ENCODE peak calls at places on chromosomes 16 and 17, in five cellular contexts. E is mesendoderm, H is H1, S is IMR-90, Y is neuronal stem cell. K is an unnamed sample.

GRCh38 chr16:4572715-4573114 is 16.6 kb downstream of the C16orf96 start:
- DNase-seq in E (no peak), H (no peak), S (no peak), Y (no peak), K (no peak)

GRCh38 chr16:84616515-84616914 is 1.4 kb downstream of the COTL1 start:
- DNase-seq in E (no peak), H (no peak), S (no peak), Y (no peak), K (peak; percentile 50)

GRCh38 chr17:79005063-79005861 is 4.3 kb downstream of the CANT1 start:
- DNase-seq in E (no peak), H (no peak), S (no peak), Y (no peak), K (no peak)

GRCh38 chr16:68434654-68435210 is 13.6 kb downstream of the SMPD3 start:
- DNase-seq in E (no peak), H (no peak), S (no peak), Y (no peak), K (no peak)

GRCh38 chr16:85484337-85485295 is 128.5 kb upstream of the GSE1 start:
- DNase-seq in E (no peak), H (no peak), S (no peak), Y (no peak), K (no peak)

GRCh38 chr16:11405331-11406176 is 60.3 kb downstream of the RMI2 start:
- DNase-seq in E (peak; percentile 82), H (peak; percentile 93), S (peak; percentile 8), Y (no peak), K (peak; percentile 26)

GRCh38 chr17:41738077-41738800 is 3.8 kb upstream of the HAP1 start:
- DNase-seq in E (peak; percentile 87), H (peak; percentile 95), S (peak; percentile 68), Y (peak; percentile 82), K (peak; percentile 74)

GRCh38 chr17:38727661-38728220 is 2.4 kb upstream of the CISD3 start:
- DNase-seq in E (no peak), H (no peak), S (no peak), Y (no peak), K (no peak)

GRCh38 chr17:10631048-10631700 is 25.9 kb downstream of the MYH3 start:
- DNase-seq in E (peak; percentile 30), H (peak; percentile 85), S (peak; percentile 10), Y (no peak), K (peak; percentile 37)

GRCh38 chr16:71441348-71441781 is 489 bp downstream of the TLE7 start:
- DNase-seq in E (peak; percentile 14), H (peak; percentile 95), S (no peak), Y (no peak), K (no peak)

GRCh38 chr16:75957870-75958269 is 231.6 kb upstream of the CPHXL start:
- DNase-seq in E (no peak), H (no peak), S (no peak), Y (no peak), K (no peak)

GRCh38 chr16:90057738-90058173 is 19.4 kb downstream of the PRDM7 start:
- DNase-seq in E (no peak), H (no peak), S (peak; percentile 90), Y (no peak), K (peak; percentile 82)

GRCh38 chr16:380837-381787 is 666 bp downstream of the PGAP6 start:
- DNase-seq in E (no peak), H (peak; percentile 66), S (peak; percentile 10), Y (no peak), K (peak; percentile 40)

GRCh38 chr16:73163238-73163795 is 115.4 kb upstream of the ZFHX3 start:
- DNase-seq in E (no peak), H (no peak), S (no peak), Y (no peak), K (peak; percentile 17)

GRCh38 chr17:53722407-53722806 is 100.3 kb upstream of the KIF2B start:
- DNase-seq in E (peak; percentile 73), H (no peak), S (peak; percentile 98), Y (no peak), K (peak; percentile 91)

GRCh38 chr17:10754109-10754508 is 24.3 kb upstream of the TMEM220 start:
- DNase-seq in E (peak; percentile 87), H (peak; percentile 78), S (peak; percentile 11), Y (no peak), K (no peak)

GRCh38 chr17:37671813-37672544 is 28.7 kb upstream of the DDX52 start:
- DNase-seq in E (no peak), H (no peak), S (peak; percentile 96), Y (no peak), K (peak; percentile 92)

GRCh38 chr17:915416-916201 is 64.0 kb downstream of the NXN start:
- DNase-seq in E (no peak), H (no peak), S (no peak), Y (no peak), K (no peak)

GRCh38 chr17:8310601-8311123 is 621 bp downstream of the ARHGEF15 start:
- DNase-seq in E (no peak), H (no peak), S (no peak), Y (no peak), K (no peak)

GRCh38 chr16:23952128-23953041 is 116.6 kb downstream of the PRKCB start:
- DNase-seq in E (peak; percentile 36), H (no peak), S (peak; percentile 21), Y (peak; percentile 36), K (no peak)

GRCh38 chr16:30582611-30583340 is 2.7 kb downstream of the ZNF785 start:
- DNase-seq in E (no peak), H (no peak), S (no peak), Y (no peak), K (no peak)

GRCh38 chr17:44919885-44920564 is 4.7 kb upstream of the GFAP start:
- DNase-seq in E (peak; percentile 87), H (peak; percentile 80), S (peak; percentile 80), Y (peak; percentile 65), K (peak; percentile 83)

GRCh38 chr16:27205436-27206065 is 2.2 kb downstream of the KDM8 start:
- DNase-seq in E (no peak), H (no peak), S (no peak), Y (no peak), K (no peak)

GRCh38 chr16:11597268-11597690 is 10.6 kb upstream of the LITAF start:
- DNase-seq in E (no peak), H (no peak), S (no peak), Y (no peak), K (peak; percentile 68)

GRCh38 chr17:7060165-7060890 is 16.4 kb upstream of the SLC16A11 start:
- DNase-seq in E (no peak), H (no peak), S (peak; percentile 69), Y (no peak), K (peak; percentile 47)

GRCh38 chr16:46911038-46911437 is 26.9 kb downstream of the GPT2 start:
- DNase-seq in E (no peak), H (no peak), S (no peak), Y (no peak), K (no peak)

GRCh38 chr16:30006095-30006473 is 4.7 kb downstream of the DOC2A start:
- DNase-seq in E (no peak), H (no peak), S (no peak), Y (no peak), K (no peak)

GRCh38 chr16:90044111-90044551 is 24.9 kb upstream of the DBNDD1 start:
- DNase-seq in E (no peak), H (no peak), S (no peak), Y (no peak), K (no peak)

GRCh38 chr17:70037498-70037897 is 37.5 kb upstream of the KCNJ16 start:
- DNase-seq in E (no peak), H (no peak), S (no peak), Y (no peak), K (no peak)

GRCh38 chr17:71885662-71886061 is 235.2 kb upstream of the SOX9 start:
- DNase-seq in E (no peak), H (no peak), S (no peak), Y (no peak), K (no peak)

GRCh38 chr16:2846511-2847310 is 11.3 kb downstream of the PRSS22 start:
- DNase-seq in E (no peak), H (no peak), S (peak; percentile 88), Y (no peak), K (peak; percentile 82)

GRCh38 chr17:79985951-79986391 is 49.7 kb downstream of the TBC1D16 start:
- DNase-seq in E (no peak), H (no peak), S (no peak), Y (no peak), K (no peak)

GRCh38 chr17:1438593-1439083 is 17.4 kb downstream of the CRK start:
- DNase-seq in E (peak; percentile 71), H (no peak), S (peak; percentile 89), Y (no peak), K (peak; percentile 86)

GRCh38 chr17:71260366-71260765 is 860.5 kb upstream of the SOX9 start:
- DNase-seq in E (no peak), H (no peak), S (peak; percentile 51), Y (no peak), K (peak; percentile 6)

GRCh38 chr16:56891685-56892084 is 26.7 kb downstream of the SLC12A3 start:
- DNase-seq in E (no peak), H (no peak), S (no peak), Y (no peak), K (no peak)

GRCh38 chr17:41710472-41711090 is 1.6 kb upstream of the GAST start:
- DNase-seq in E (no peak), H (no peak), S (peak; percentile 75), Y (no peak), K (peak; percentile 72)

GRCh38 chr17:17300624-17301568 is 2.3 kb upstream of the NT5M start:
- DNase-seq in E (peak; percentile 98), H (peak; percentile 93), S (peak; percentile 51), Y (peak; percentile 71), K (peak; percentile 72)

GRCh38 chr16:84699147-84699711 is 571 bp upstream of the USP10 start:
- DNase-seq in E (no peak), H (no peak), S (no peak), Y (no peak), K (no peak)

GRCh38 chr17:74426551-74427047 is 5.3 kb upstream of the GPRC5C start:
- DNase-seq in E (peak; percentile 33), H (no peak), S (no peak), Y (no peak), K (no peak)
- H3K27ac ChIP-seq in E (no peak overlapping the region), H (no peak overlapping the region), S (no peak overlapping the region), Y (no peak overlapping the region), K (no peak overlapping the region)

GRCh38 chr17:57442914-57443571 is 186.7 kb downstream of the MSI2 start:
- DNase-seq in E (no peak), H (no peak), S (no peak), Y (no peak), K (peak; percentile 22)

GRCh38 chr17:57444632-57445031 is 188.3 kb downstream of the MSI2 start:
- DNase-seq in E (peak; percentile 58), H (no peak), S (no peak), Y (no peak), K (no peak)

GRCh38 chr17:57442401-57442823 is 186.1 kb downstream of the MSI2 start:
- DNase-seq in E (no peak), H (no peak), S (peak; percentile 91), Y (no peak), K (peak; percentile 72)

GRCh38 chr17:57445051-57445450 is 188.7 kb downstream of the MSI2 start:
- DNase-seq in E (peak; percentile 82), H (no peak), S (no peak), Y (no peak), K (peak; percentile 28)

GRCh38 chr17:57443781-57444180 is 187.5 kb downstream of the MSI2 start:
- DNase-seq in E (no peak), H (no peak), S (no peak), Y (no peak), K (no peak)
- H3K79me1 ChIP-seq in E (peaks cover 3% of the 10 kb centered on the region), H (no peaks in the 10 kb centered on the region), S (peaks cover 11% of the 10 kb centered on the region), Y (peaks cover 12% of the 10 kb centered on the region), K (peaks cover 52% of the 10 kb centered on the region)

GRCh38 chr17:67377727-67378443 is 804 bp downstream of the PITPNC1 start:
- DNase-seq in E (peak; percentile 79), H (no peak), S (peak; percentile 35), Y (peak; percentile 57), K (peak; percentile 57)
- H2BK15ac ChIP-seq in E (no peak overlapping the region), H (peak overlapping the region; percentile 72), S (no peak overlapping the region), Y (peak overlapping the region; percentile 94), K (peak overlapping the region; percentile 93)

GRCh38 chr17:20086416-20087074 is 77.4 kb downstream of the SPECC1 start:
- DNase-seq in E (peak; percentile 74), H (no peak), S (no peak), Y (no peak), K (no peak)
- H3K27ac ChIP-seq in E (no peak overlapping the region), H (no peak overlapping the region), S (no peak overlapping the region), Y (no peak overlapping the region), K (no peak overlapping the region)

K was measured in mesenchymal stem cell.